ENCODE peak calls at places on chromosomes 16 and 17, in eight cellular contexts. W, Y, J, E, I, K, Z and P are unnamed samples.

GRCh38 chr17:1753767-1754429 is 8.0 kb upstream of the SERPINF1 start:
- DNase-seq in K (no peak), E (no peak), W (no peak), Y (no peak), Z (no peak), J (no peak), I (no peak), P (no peak)

GRCh38 chr16:84844049-84844350 is 24.2 kb downstream of the CRISPLD2 start:
- DNase-seq in J (no peak), W (peak), I (no peak), E (no peak), K (no peak), Z (no peak), Y (peak), P (no peak)

GRCh38 chr17:56593741-56594527 is 435 bp downstream of the NOG start:
- DNase-seq in W (peak), I (no peak), Y (peak), Z (peak), E (peak), J (peak), K (peak), P (peak)

GRCh38 chr16:84190731-84191388 is at the start of gene ADAD2:
- DNase-seq in Y (no peak), I (no peak), J (peak), K (no peak), Z (no peak), E (no peak), W (no peak), P (no peak)

GRCh38 chr17:72501404-72502110 is 380.7 kb downstream of the SOX9 start:
- DNase-seq in I (no peak), Z (no peak), J (no peak), W (no peak), E (no peak), Y (no peak), K (no peak), P (peak)

GRCh38 chr17:49843774-49844350 is 4.0 kb downstream of the TAC4 start:
- DNase-seq in W (no peak), I (no peak), J (no peak), Z (no peak), Y (no peak), K (no peak), E (no peak), P (no peak)

GRCh38 chr17:78472035-78472905 is 93.8 kb downstream of the PGS1 start:
- DNase-seq in W (no peak), K (no peak), Y (no peak), Z (no peak), E (no peak), J (no peak), I (no peak), P (no peak)

GRCh38 chr16:3215601-3216262 is 19.2 kb downstream of the ZNF200 start:
- DNase-seq in W (no peak), Y (no peak), Z (no peak), J (peak), K (no peak), I (no peak), E (no peak), P (no peak)

GRCh38 chr17:28839221-28839620 is 3.4 kb downstream of the FAM222B start:
- DNase-seq in I (no peak), K (no peak), Y (no peak), Z (no peak), E (no peak), W (peak), J (no peak), P (no peak)

GRCh38 chr16:49748322-49748721 is 107.6 kb downstream of the ZNF423 start:
- DNase-seq in Z (no peak), I (peak), J (no peak), W (no peak), E (no peak), Y (no peak), K (peak), P (no peak)